ENCODE peak calls at places on chromosomes 12 and 14, in six cellular contexts. P is K562; R is naive thymus-derived CD4-positive, alpha-beta T cell; K is mucosa of descending colon; W is OCI-LY7; F is stomach. B is an unnamed sample.

GRCh38 chr12:108548954-108549521 is 11.9 kb downstream of the SART3 start:
- DNase-seq in P (no peak), R (no peak), K (no peak), W (no peak), F (no peak), B (no peak)

GRCh38 chr14:101588286-101588975 is 27.1 kb downstream of the DIO3 start:
- DNase-seq in P (no peak), R (no peak), K (no peak), W (no peak), F (no peak), B (no peak)

GRCh38 chr12:125454786-125455450 is 389.7 kb downstream of the AACS start:
- DNase-seq in P (no peak), R (no peak), K (no peak), W (no peak), F (no peak), B (no peak)

GRCh38 chr12:64187370-64187769 is 34.7 kb downstream of the KICS2 start:
- DNase-seq in P (no peak), R (no peak), K (no peak), W (no peak), F (no peak), B (no peak)

GRCh38 chr14:32434180-32434579 is 105.1 kb downstream of the AKAP6 start:
- DNase-seq in P (peak; percentile 5), R (no peak), K (no peak), W (no peak), F (no peak), B (peak; percentile 27)

GRCh38 chr12:24661657-24662096 is 287.2 kb downstream of the BCAT1 start:
- DNase-seq in P (no peak), R (no peak), K (no peak), W (no peak), F (peak; percentile 28), B (no peak)

GRCh38 chr12:55041651-55042050 is 21.9 kb downstream of the NEUROD4 start:
- DNase-seq in P (no peak), R (no peak), K (no peak), W (no peak), F (no peak), B (no peak)

GRCh38 chr14:35940291-35940690 is 114.2 kb downstream of the BRMS1L start:
- DNase-seq in P (no peak), R (no peak), K (no peak), W (no peak), F (no peak), B (no peak)

GRCh38 chr12:1530592-1531159 is 63.7 kb downstream of the FBXL14 start:
- DNase-seq in P (peak; percentile 58), R (no peak), K (no peak), W (peak; percentile 52), F (no peak), B (no peak)

GRCh38 chr14:36513012-36513420 is 7.0 kb downstream of the NKX2-1 start:
- DNase-seq in P (no peak), R (no peak), K (no peak), W (no peak), F (no peak), B (no peak)

GRCh38 chr12:56998316-56998715 is 8.0 kb downstream of the ZBTB39 start:
- DNase-seq in P (no peak), R (no peak), K (no peak), W (no peak), F (no peak), B (no peak)

GRCh38 chr14:22003471-22003870 is 329.9 kb upstream of the OR4E1 start:
- DNase-seq in P (no peak), R (no peak), K (no peak), W (no peak), F (no peak), B (no peak)

GRCh38 chr14:68682166-68683103 is 110.4 kb downstream of the ZFP36L1 start:
- DNase-seq in P (no peak), R (peak; percentile 20), K (no peak), W (peak; percentile 89), F (no peak), B (no peak)

GRCh38 chr14:78790262-78790661 is 620.1 kb downstream of the NRXN3 start:
- DNase-seq in P (no peak), R (no peak), K (no peak), W (no peak), F (no peak), B (no peak)
- H3K4me1 ChIP-seq in P (no peaks in the 10 kb centered on the region), R (no peaks in the 10 kb centered on the region), K (no peaks in the 10 kb centered on the region), W (no peaks in the 10 kb centered on the region), F (no peaks in the 10 kb centered on the region), B (no peaks in the 10 kb centered on the region)

GRCh38 chr14:29587761-29588160 is 339.9 kb downstream of the PRKD1 start:
- DNase-seq in P (no peak), R (no peak), K (no peak), W (no peak), F (no peak), B (no peak)
- H3K4me1 ChIP-seq in P (no peaks in the 10 kb centered on the region), R (no peaks in the 10 kb centered on the region), K (no peaks in the 10 kb centered on the region), W (no peaks in the 10 kb centered on the region), F (peaks cover 24% of the 10 kb centered on the region), B (no peaks in the 10 kb centered on the region)

DNA sequence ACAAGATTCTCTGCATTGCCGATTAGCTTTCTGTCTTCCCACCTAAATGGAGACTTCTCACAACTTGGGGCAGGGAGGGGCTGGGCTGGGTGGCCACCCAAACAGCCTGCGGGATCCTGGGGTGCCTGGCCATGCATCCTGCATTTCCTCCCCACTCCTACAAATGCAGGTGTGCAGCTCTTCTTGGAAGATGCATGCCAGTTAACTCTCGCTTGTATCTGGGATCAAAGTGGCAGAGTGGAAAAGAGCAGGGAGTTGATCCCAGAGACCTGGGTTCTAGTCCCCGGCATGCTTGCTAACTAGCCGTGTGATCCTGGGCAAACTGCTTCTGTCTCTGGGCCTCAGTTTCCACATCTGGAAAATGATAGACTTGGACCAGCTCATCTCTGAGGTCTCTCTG is 136.6 kb downstream of the TSPAN9 start:
- DNase-seq in P (no peak), R (no peak), K (peak; percentile 13), W (no peak), F (no peak), B (no peak)
- H3K4me1 ChIP-seq in P (no peaks in the 10 kb centered on the region), R (no peaks in the 10 kb centered on the region), K (peaks cover 3% of the 10 kb centered on the region), W (peaks cover 24% of the 10 kb centered on the region), F (peaks cover 20% of the 10 kb centered on the region), B (peaks cover 3% of the 10 kb centered on the region)

GRCh38 chr12:107356937-107357295 is 263.6 kb upstream of the CRY1 start:
- DNase-seq in P (no peak), R (no peak), K (no peak), W (no peak), F (no peak), B (no peak)
- H3K4me1 ChIP-seq in P (no peaks in the 10 kb centered on the region), R (peaks cover 13% of the 10 kb centered on the region), K (no peaks in the 10 kb centered on the region), W (no peaks in the 10 kb centered on the region), F (no peaks in the 10 kb centered on the region), B (no peaks in the 10 kb centered on the region)

GRCh38 chr12:120844768-120845449 is 59.2 kb downstream of the SPPL3 start:
- DNase-seq in P (no peak), R (no peak), K (no peak), W (no peak), F (no peak), B (no peak)

GRCh38 chr12:120844297-120844696 is 59.9 kb downstream of the SPPL3 start:
- DNase-seq in P (no peak), R (no peak), K (no peak), W (no peak), F (no peak), B (no peak)

GRCh38 chr12:120847392-120848157 is 56.6 kb downstream of the SPPL3 start:
- DNase-seq in P (no peak), R (no peak), K (no peak), W (peak; percentile 77), F (no peak), B (no peak)

GRCh38 chr12:120846721-120847120 is 57.4 kb downstream of the SPPL3 start:
- DNase-seq in P (no peak), R (no peak), K (no peak), W (no peak), F (no peak), B (no peak)

GRCh38 chr12:120845696-120846095 is 58.5 kb downstream of the SPPL3 start:
- DNase-seq in P (no peak), R (no peak), K (no peak), W (no peak), F (no peak), B (no peak)
- H3K4me1 ChIP-seq in P (peaks cover 4% of the 10 kb centered on the region), R (no peaks in the 10 kb centered on the region), K (peaks cover 11% of the 10 kb centered on the region), W (peaks cover 43% of the 10 kb centered on the region), F (peaks cover 93% of the 10 kb centered on the region), B (no peaks in the 10 kb centered on the region)

GRCh38 chr14:61388173-61388975 is 67.0 kb downstream of the PRKCH start:
- DNase-seq in P (no peak), R (peak; percentile 56), K (no peak), W (no peak), F (no peak), B (no peak)

GRCh38 chr14:61388976-61389576 is 67.7 kb downstream of the PRKCH start:
- DNase-seq in P (no peak), R (no peak), K (no peak), W (no peak), F (no peak), B (no peak)

GRCh38 chr14:61386173-61386772 is 64.9 kb downstream of the PRKCH start:
- DNase-seq in P (no peak), R (no peak), K (no peak), W (no peak), F (no peak), B (no peak)

GRCh38 chr14:61385002-61385685 is 63.8 kb downstream of the PRKCH start:
- DNase-seq in P (no peak), R (peak; percentile 79), K (no peak), W (no peak), F (no peak), B (no peak)

DNA sequence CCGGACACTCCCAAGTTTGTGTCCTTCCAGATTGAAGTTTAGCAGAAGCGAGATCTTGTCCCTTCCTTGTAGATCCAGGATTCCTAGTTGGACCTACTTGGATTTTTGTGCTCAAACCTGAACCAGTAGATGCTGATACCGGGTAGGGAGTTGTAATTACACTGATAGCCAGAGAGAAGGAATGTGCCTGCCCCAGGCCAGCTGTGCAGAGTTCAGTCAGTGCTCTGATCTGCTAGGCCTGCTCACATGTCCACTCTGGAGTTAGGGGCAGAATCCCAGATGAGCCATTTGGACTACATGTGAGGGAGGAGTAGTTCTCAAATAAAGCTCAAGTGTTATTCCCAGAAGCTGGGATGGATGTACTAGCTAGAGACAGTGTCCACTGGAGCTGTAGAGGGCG is 65.7 kb downstream of the PRKCH start:
- DNase-seq in P (no peak), R (no peak), K (no peak), W (no peak), F (no peak), B (no peak)
- H3K4me1 ChIP-seq in P (no peaks in the 10 kb centered on the region), R (peaks cover 93% of the 10 kb centered on the region), K (no peaks in the 10 kb centered on the region), W (peaks cover 5% of the 10 kb centered on the region), F (no peaks in the 10 kb centered on the region), B (no peaks in the 10 kb centered on the region)

DNA sequence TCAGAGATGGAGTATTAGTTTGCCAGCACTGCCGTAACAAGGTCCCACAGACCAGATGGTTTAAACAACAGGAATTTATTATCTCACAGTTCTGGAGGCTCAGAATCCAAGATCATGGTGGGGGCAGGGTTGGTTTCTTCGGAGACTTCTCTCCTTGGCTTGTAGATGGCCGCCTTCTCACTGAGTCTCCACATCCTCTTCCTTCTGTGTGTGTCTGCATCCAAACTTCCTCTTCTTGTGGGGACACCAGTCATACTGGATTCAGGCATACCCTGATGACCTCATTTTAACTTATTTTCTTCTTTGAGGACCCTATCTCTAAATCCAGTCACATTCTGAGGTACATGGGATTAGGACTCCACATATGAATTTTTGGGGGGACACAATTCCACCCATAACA is 455.5 kb downstream of the RGS6 start:
- DNase-seq in P (no peak), R (no peak), K (no peak), W (no peak), F (no peak), B (no peak)
- H3K4me1 ChIP-seq in P (no peaks in the 10 kb centered on the region), R (no peaks in the 10 kb centered on the region), K (no peaks in the 10 kb centered on the region), W (no peaks in the 10 kb centered on the region), F (no peaks in the 10 kb centered on the region), B (no peaks in the 10 kb centered on the region)

B was measured in HAP-1.